ENCODE peak calls at places on chromosomes 1 and 21, in nine cellular contexts. One of them, this sample, is unnamed.

GRCh38 chr21:46153259-46154154 is 1.9 kb downstream of the FTCD start:
- DNase-seq in GM23338: peak
- DNase-seq in tibial nerve: peak
- DNase-seq in cardiac fibroblast: peak
- DNase-seq in neural progenitor cell: peak
- DNase-seq in type B pancreatic cell: peak
- DNase-seq in Calu3: peak
- DNase-seq in fibroblast of lung: no peak
- DNase-seq in Peyer's patch: peak
- DNase-seq in this sample: peak

GRCh38 chr1:52182874-52183400 is 41.0 kb downstream of the ZFYVE9 start:
- DNase-seq in type B pancreatic cell: no peak
- DNase-seq in tibial nerve: no peak
- DNase-seq in Peyer's patch: no peak
- DNase-seq in neural progenitor cell: no peak
- DNase-seq in Calu3: no peak
- DNase-seq in GM23338: no peak
- DNase-seq in cardiac fibroblast: no peak
- DNase-seq in fibroblast of lung: no peak
- DNase-seq in this sample: no peak

GRCh38 chr1:76268341-76268740 is 193.8 kb downstream of the ST6GALNAC3 start:
- DNase-seq in cardiac fibroblast: no peak
- DNase-seq in Peyer's patch: no peak
- DNase-seq in GM23338: no peak
- DNase-seq in Calu3: no peak
- DNase-seq in neural progenitor cell: peak
- DNase-seq in type B pancreatic cell: no peak
- DNase-seq in fibroblast of lung: peak
- DNase-seq in tibial nerve: no peak
- DNase-seq in this sample: no peak

GRCh38 chr1:156114101-156114918 is at the start of gene LMNA:
- DNase-seq in cardiac fibroblast: peak
- DNase-seq in Peyer's patch: peak
- DNase-seq in fibroblast of lung: peak
- DNase-seq in tibial nerve: peak
- DNase-seq in GM23338: peak
- DNase-seq in type B pancreatic cell: no peak
- DNase-seq in Calu3: peak
- DNase-seq in neural progenitor cell: peak
- DNase-seq in this sample: peak

GRCh38 chr21:26587621-26588260 is 14.7 kb upstream of the CYYR1 start:
- DNase-seq in fibroblast of lung: peak
- DNase-seq in GM23338: no peak
- DNase-seq in Calu3: no peak
- DNase-seq in tibial nerve: no peak
- DNase-seq in Peyer's patch: no peak
- DNase-seq in type B pancreatic cell: no peak
- DNase-seq in neural progenitor cell: no peak
- DNase-seq in cardiac fibroblast: peak
- DNase-seq in this sample: peak

GRCh38 chr1:32998997-32999396 is 34.4 kb upstream of the RNF19B start:
- DNase-seq in neural progenitor cell: no peak
- DNase-seq in GM23338: no peak
- DNase-seq in type B pancreatic cell: no peak
- DNase-seq in fibroblast of lung: no peak
- DNase-seq in Peyer's patch: no peak
- DNase-seq in Calu3: no peak
- DNase-seq in tibial nerve: no peak
- DNase-seq in cardiac fibroblast: no peak
- DNase-seq in this sample: no peak

GRCh38 chr1:178916448-178917174 is 45.7 kb upstream of the ANGPTL1 start:
- DNase-seq in neural progenitor cell: no peak
- DNase-seq in fibroblast of lung: peak
- DNase-seq in GM23338: no peak
- DNase-seq in tibial nerve: no peak
- DNase-seq in type B pancreatic cell: no peak
- DNase-seq in Peyer's patch: no peak
- DNase-seq in Calu3: no peak
- DNase-seq in cardiac fibroblast: no peak
- DNase-seq in this sample: no peak

GRCh38 chr1:10765734-10766478 is 30.5 kb downstream of the CASZ1 start:
- DNase-seq in neural progenitor cell: no peak
- DNase-seq in Calu3: no peak
- DNase-seq in cardiac fibroblast: no peak
- DNase-seq in tibial nerve: no peak
- DNase-seq in type B pancreatic cell: no peak
- DNase-seq in GM23338: no peak
- DNase-seq in Peyer's patch: peak
- DNase-seq in fibroblast of lung: no peak
- DNase-seq in this sample: peak

DNA sequence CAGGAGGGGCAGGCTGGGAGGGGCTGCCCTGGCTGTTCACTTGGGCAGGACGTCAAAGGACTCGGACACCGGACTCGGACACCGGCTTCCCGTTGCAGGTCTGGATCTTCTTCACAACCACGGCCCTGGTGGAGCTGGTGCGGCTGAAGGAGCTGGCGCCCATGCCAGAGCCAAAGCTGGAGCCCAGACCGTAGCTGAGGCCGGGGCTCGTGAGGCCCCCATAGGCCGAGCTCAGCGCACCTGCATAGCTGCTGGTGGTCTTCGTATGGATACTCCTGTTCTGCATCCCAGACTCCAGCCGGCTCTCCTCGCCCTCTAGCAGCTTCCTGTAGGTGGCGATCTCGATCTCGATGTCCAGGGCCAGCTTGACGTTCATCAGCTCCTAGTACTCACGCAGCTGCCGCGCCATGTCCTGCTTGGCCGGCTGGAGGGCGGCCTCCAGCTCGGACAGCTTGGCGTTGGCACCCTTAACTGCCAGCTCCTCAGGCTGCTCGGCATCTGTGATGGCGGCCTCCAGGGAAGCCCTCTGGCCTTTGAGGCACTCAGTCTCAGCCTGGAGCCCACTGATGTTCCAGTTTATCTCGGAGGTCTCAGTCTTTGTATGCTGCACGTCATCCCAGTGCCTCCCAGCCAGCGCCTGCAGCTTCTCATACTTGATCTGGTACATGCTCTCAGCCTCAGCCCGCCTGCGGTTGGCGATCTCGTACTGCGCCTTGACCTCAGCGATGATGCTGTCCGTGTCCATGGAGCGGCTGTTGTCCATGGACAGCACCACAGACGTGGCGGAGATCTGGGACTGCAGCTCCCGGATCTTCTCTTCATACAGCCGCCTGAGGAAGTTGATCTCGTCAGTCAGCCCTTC is 15.1 kb upstream of the KLF17 start:
- DNase-seq in GM23338: peak
- DNase-seq in cardiac fibroblast: peak
- DNase-seq in Calu3: peak
- DNase-seq in type B pancreatic cell: no peak
- DNase-seq in Peyer's patch: no peak
- DNase-seq in neural progenitor cell: peak
- DNase-seq in tibial nerve: no peak
- DNase-seq in fibroblast of lung: peak
- DNase-seq in this sample: no peak
- TF ChIP-seq CTCF in GM23338: peak
- TF ChIP-seq CTCF in cardiac fibroblast: peak
- TF ChIP-seq CTCF in Calu3: no peak
- TF ChIP-seq CTCF in type B pancreatic cell: peak
- TF ChIP-seq CTCF in Peyer's patch: no peak
- TF ChIP-seq CTCF in neural progenitor cell: peak
- TF ChIP-seq CTCF in tibial nerve: no peak
- TF ChIP-seq CTCF in fibroblast of lung: no peak
- TF ChIP-seq CTCF in this sample: no peak

GRCh38 chr21:39612233-39613028 is at the start of gene B3GALT5:
- DNase-seq in neural progenitor cell: peak
- DNase-seq in tibial nerve: no peak
- DNase-seq in Peyer's patch: no peak
- DNase-seq in GM23338: peak
- DNase-seq in cardiac fibroblast: no peak
- DNase-seq in fibroblast of lung: peak
- DNase-seq in type B pancreatic cell: peak
- DNase-seq in Calu3: peak
- DNase-seq in this sample: no peak
- TF ChIP-seq CTCF in neural progenitor cell: peak
- TF ChIP-seq CTCF in tibial nerve: no peak
- TF ChIP-seq CTCF in Peyer's patch: no peak
- TF ChIP-seq CTCF in GM23338: peak
- TF ChIP-seq CTCF in cardiac fibroblast: no peak
- TF ChIP-seq CTCF in fibroblast of lung: no peak
- TF ChIP-seq CTCF in type B pancreatic cell: peak
- TF ChIP-seq CTCF in Calu3: no peak
- TF ChIP-seq CTCF in this sample: no peak

DNA sequence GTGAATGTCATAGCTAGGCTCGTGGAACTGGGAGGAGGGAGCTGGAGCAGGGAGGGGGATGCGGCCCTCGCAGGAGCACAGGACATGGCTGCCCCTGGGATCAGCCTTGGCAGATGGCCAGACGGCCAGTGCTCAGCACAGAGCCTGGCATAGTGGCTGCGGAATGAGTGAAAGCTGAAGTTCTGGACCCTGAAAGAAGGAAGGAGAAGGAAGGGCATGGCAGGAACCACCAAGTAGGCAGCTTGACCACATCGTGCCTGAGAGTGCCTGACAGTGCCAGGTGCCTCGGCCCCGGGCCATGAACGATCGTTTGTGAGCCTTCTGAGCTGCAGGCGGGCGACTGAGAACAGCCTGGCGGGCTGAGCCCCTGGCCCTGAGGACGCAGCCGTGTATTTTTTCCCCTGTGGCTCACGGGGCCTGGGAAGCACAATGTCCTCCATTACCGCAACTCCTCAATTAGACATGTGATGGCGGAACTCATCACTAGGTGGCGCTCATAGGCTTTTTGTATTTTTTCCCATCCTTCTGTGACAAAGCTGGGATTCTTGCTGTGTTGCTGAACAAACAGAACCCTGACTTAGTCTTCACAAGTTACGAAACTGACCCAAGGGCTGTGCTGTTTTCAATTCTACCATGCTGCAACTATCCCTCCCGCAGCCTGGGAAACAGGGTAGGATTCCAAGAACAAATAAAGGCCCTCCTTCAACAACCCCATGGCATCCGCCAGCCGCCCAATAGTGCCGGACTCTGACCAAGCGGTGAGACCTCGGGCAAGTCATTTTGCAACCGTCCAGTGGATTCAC is 29.9 kb upstream of the TMEM61 start:
- DNase-seq in tibial nerve: peak
- DNase-seq in cardiac fibroblast: peak
- DNase-seq in type B pancreatic cell: peak
- DNase-seq in Calu3: peak
- DNase-seq in GM23338: peak
- DNase-seq in Peyer's patch: peak
- DNase-seq in neural progenitor cell: peak
- DNase-seq in fibroblast of lung: peak
- DNase-seq in this sample: peak
- TF ChIP-seq CTCF in tibial nerve: peak
- TF ChIP-seq CTCF in cardiac fibroblast: peak
- TF ChIP-seq CTCF in type B pancreatic cell: peak
- TF ChIP-seq CTCF in Calu3: peak
- TF ChIP-seq CTCF in GM23338: peak
- TF ChIP-seq CTCF in Peyer's patch: peak
- TF ChIP-seq CTCF in neural progenitor cell: peak
- TF ChIP-seq CTCF in fibroblast of lung: peak
- TF ChIP-seq CTCF in this sample: peak

GRCh38 chr1:109075531-109076490 is at the start of gene TAF13:
- DNase-seq in tibial nerve: peak
- DNase-seq in GM23338: peak
- DNase-seq in Calu3: peak
- DNase-seq in fibroblast of lung: peak
- DNase-seq in Peyer's patch: peak
- DNase-seq in cardiac fibroblast: peak
- DNase-seq in neural progenitor cell: peak
- DNase-seq in type B pancreatic cell: peak
- DNase-seq in this sample: peak
- TF ChIP-seq CTCF in tibial nerve: peak
- TF ChIP-seq CTCF in GM23338: peak
- TF ChIP-seq CTCF in Calu3: no peak
- TF ChIP-seq CTCF in fibroblast of lung: peak
- TF ChIP-seq CTCF in Peyer's patch: no peak
- TF ChIP-seq CTCF in cardiac fibroblast: peak
- TF ChIP-seq CTCF in neural progenitor cell: peak
- TF ChIP-seq CTCF in type B pancreatic cell: peak
- TF ChIP-seq CTCF in this sample: no peak